ENCODE peak calls at places on chromosomes 5 and 9, in four cellular contexts. C is brain microvascular endothelial cell, M is fibroblast of the aortic adventitia, D is gastrocnemius medialis. I is an unnamed sample.
A peak's percentile ranks its signal among the peaks of the same experiment; 100 is the strongest.

GRCh38 chr9:126347911-126348760 is 21.5 kb downstream of the MVB12B start:
- DNase-seq in C (no peak), M (no peak), D (no peak), I (no peak)

GRCh38 chr9:89000281-89000875 is 9.1 kb downstream of the S1PR3 start:
- DNase-seq in C (no peak), M (no peak), D (no peak), I (no peak)

GRCh38 chr5:126446498-126447224 is 23.5 kb downstream of the GRAMD2B start:
- DNase-seq in C (peak; percentile 59), M (peak; percentile 73), D (no peak), I (peak; percentile 75)

GRCh38 chr5:154972476-154973080 is 31.7 kb downstream of the MRPL22 start:
- DNase-seq in C (peak; percentile 61), M (peak; percentile 54), D (no peak), I (peak; percentile 73)

GRCh38 chr9:135577256-135577655 is 15.7 kb downstream of the PAEP start:
- DNase-seq in C (no peak), M (no peak), D (no peak), I (no peak)

GRCh38 chr5:685262-686171 is 7.6 kb downstream of the TPPP start:
- DNase-seq in C (no peak), M (no peak), D (no peak), I (no peak)

GRCh38 chr5:457195-457961 is 14.4 kb downstream of the EXOC3 start:
- DNase-seq in C (no peak), M (no peak), D (no peak), I (no peak)

GRCh38 chr5:127313847-127314473 is 23.4 kb downstream of the MEGF10 start:
- DNase-seq in C (peak; percentile 62), M (peak; percentile 72), D (no peak), I (peak; percentile 70)

GRCh38 chr5:176700239-176700847 is 53.1 kb downstream of the TSPAN17 start:
- DNase-seq in C (no peak), M (no peak), D (no peak), I (peak; percentile 22)

GRCh38 chr5:463952-464351 is 21.0 kb downstream of the EXOC3 start:
- DNase-seq in C (no peak), M (no peak), D (no peak), I (no peak)

GRCh38 chr9:69975681-69976080 is 68.0 kb upstream of the MAMDC2 start:
- DNase-seq in C (peak; percentile 63), M (no peak), D (no peak), I (peak; percentile 89)

GRCh38 chr9:17660158-17660557 is 81.3 kb downstream of the SH3GL2 start:
- DNase-seq in C (no peak), M (no peak), D (no peak), I (no peak)

GRCh38 chr5:43192558-43193170 is 639 bp downstream of the NIM1K start:
- DNase-seq in C (no peak), M (peak; percentile 36), D (peak; percentile 4), I (peak; percentile 57)

DNA sequence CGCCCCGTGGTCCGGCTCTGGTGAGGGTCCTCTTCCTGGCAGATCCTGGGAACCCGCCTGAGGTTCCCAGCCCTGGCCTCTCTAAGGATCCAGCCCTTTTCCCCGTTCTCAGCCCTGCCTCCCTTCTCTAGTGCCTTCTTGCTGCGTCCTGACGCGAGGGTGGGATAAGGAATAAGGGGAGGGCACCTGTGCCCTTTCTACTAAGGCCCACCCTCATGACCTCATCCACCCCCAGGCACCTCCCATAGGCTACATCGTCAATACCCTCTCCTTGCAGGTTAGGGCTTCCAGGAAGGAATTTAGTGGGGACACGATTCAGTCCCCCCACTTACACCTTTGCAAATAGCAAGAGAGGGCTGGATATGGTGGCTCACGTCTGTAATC is 10.7 kb upstream of the DIPK1B start:
- DNase-seq in C (no peak), M (no peak), D (no peak), I (no peak)
- H3K4me3 ChIP-seq in C (no peak overlapping the region), M (no peak overlapping the region), D (no peak overlapping the region), I (no peak overlapping the region)

GRCh38 chr9:36731068-36731467 is 158.4 kb downstream of the MELK start:
- DNase-seq in C (no peak), M (no peak), D (no peak), I (no peak)

GRCh38 chr9:36731576-36731975 is 158.9 kb downstream of the MELK start:
- DNase-seq in C (no peak), M (no peak), D (no peak), I (no peak)

GRCh38 chr9:36730414-36730813 is 157.7 kb downstream of the MELK start:
- DNase-seq in C (no peak), M (no peak), D (no peak), I (no peak)

GRCh38 chr9:36729902-36730301 is 157.2 kb downstream of the MELK start:
- DNase-seq in C (no peak), M (peak; percentile 27), D (no peak), I (peak; percentile 33)

GRCh38 chr9:36728651-36729520 is 156.2 kb downstream of the MELK start:
- DNase-seq in C (peak; percentile 68), M (peak; percentile 82), D (no peak), I (peak; percentile 89)
- TF ChIP-seq CTCF in C (peak; percentile 95), M (peak; percentile 78), D (no peak), I (peak; percentile 97)

GRCh38 chr5:178477224-178478201 is 112.7 kb downstream of the COL23A1 start:
- DNase-seq in C (no peak), M (no peak), D (no peak), I (no peak)

GRCh38 chr5:178476531-178476930 is 113.7 kb downstream of the COL23A1 start:
- DNase-seq in C (no peak), M (no peak), D (no peak), I (no peak)

GRCh38 chr5:178474562-178475184 is 115.5 kb downstream of the COL23A1 start:
- DNase-seq in C (no peak), M (no peak), D (no peak), I (peak; percentile 19)

GRCh38 chr5:178479261-178479660 is 110.9 kb downstream of the COL23A1 start:
- DNase-seq in C (no peak), M (no peak), D (no peak), I (no peak)

GRCh38 chr5:178478370-178478769 is 111.8 kb downstream of the COL23A1 start:
- DNase-seq in C (no peak), M (no peak), D (no peak), I (no peak)
- H3K4me3 ChIP-seq in C (no peak overlapping the region), M (no peak overlapping the region), D (no peak overlapping the region), I (no peak overlapping the region)

GRCh38 chr9:124033967-124034366 is 22.4 kb downstream of the LHX2 start:
- DNase-seq in C (no peak), M (no peak), D (no peak), I (no peak)

GRCh38 chr9:124032247-124032646 is 20.7 kb downstream of the LHX2 start:
- DNase-seq in C (no peak), M (no peak), D (no peak), I (no peak)

GRCh38 chr9:124033348-124033747 is 21.8 kb downstream of the LHX2 start:
- DNase-seq in C (no peak), M (no peak), D (no peak), I (no peak)

GRCh38 chr9:124029617-124030016 is 18.0 kb downstream of the LHX2 start:
- DNase-seq in C (no peak), M (no peak), D (no peak), I (no peak)

GRCh38 chr9:124030969-124031451 is 19.4 kb downstream of the LHX2 start:
- DNase-seq in C (no peak), M (no peak), D (no peak), I (peak; percentile 39)
- TF ChIP-seq CTCF in C (no peak), M (no peak), D (no peak), I (no peak)

GRCh38 chr9:136646827-136647711 is 15.6 kb upstream of the EGFL7 start:
- DNase-seq in C (no peak), M (no peak), D (no peak), I (no peak)
- H3K4me3 ChIP-seq in C (no peak overlapping the region), M (no peak overlapping the region), D (peak overlapping the region; percentile 47), I (no peak overlapping the region)

DNA sequence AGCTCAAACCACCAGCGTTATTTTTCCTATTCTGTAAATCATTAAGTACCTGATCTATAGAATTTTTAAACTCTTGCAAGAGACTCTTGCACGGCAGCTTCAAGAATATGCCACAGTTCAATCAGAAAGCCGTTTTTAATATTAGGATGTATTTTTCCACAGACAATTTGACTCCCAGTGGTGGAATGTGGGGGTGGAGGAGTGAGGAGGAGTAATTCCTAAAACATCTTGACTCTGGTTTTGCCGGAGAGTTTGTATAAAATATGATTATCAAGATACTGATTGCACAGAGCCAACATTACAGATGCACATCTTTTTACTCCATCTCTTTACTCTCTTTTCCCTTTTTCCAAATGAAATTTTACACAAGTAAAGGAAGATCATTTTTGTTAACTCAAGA is 288.3 kb downstream of the ENC1 start:
- DNase-seq in C (no peak), M (peak; percentile 16), D (no peak), I (no peak)
- TF ChIP-seq CTCF in C (no peak), M (peak; percentile 12), D (no peak), I (no peak)

DNA sequence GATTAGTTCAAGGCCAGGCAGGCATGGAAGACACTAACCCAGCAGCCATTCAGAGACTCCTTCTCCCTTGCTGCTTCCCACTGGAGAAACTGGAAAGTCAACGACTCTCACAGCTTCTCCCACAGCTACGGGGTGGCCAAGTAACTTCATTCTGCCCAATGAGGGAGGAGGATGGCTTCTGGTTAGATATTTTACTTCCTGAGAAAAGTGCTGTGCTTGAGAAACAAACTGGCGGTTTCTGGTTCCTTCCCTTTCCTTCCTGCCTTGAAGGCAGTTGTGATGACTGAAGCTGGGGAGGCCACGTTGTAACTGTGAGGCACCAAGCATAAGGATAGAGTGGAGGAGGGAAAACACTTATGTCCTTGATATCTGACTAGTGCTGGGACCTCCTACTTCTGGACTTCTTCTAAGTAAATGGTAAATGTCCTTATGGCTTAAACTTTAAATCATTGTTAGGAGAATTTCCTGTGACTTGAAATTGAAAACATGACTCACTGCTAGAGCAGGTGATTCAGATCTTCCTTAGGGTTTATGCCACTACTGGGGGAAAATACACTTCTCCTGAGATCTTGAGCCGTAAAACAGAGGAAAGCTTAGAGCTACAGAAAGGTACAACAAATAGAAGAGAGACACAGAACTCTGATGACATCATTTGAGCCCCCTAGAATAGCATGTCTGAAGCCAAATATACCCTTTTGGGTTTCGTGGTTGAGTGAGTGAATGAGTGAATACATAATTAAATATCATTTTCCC is 3.1 kb upstream of the GNPDA1 start:
- DNase-seq in C (no peak), M (peak; percentile 40), D (no peak), I (peak; percentile 39)
- H3K4me3 ChIP-seq in C (no peak overlapping the region), M (no peak overlapping the region), D (no peak overlapping the region), I (no peak overlapping the region)

GRCh38 chr5:45639038-45639437 is 57.1 kb downstream of the HCN1 start:
- DNase-seq in C (no peak), M (no peak), D (no peak), I (peak; percentile 2)
- TF ChIP-seq CTCF in C (no peak), M (no peak), D (no peak), I (no peak)

I was measured in choroid plexus epithelial cell.